ENCODE peak calls at places on chromosomes 6 and 20, in seven cellular contexts. Y is stimulated activated CD8-positive, alpha-beta memory T cell treated with anti-CD3 and anti-CD28 coated beads, Interleukin-7, amount 100 ng/mL, for 4 hours; J is cardiac fibroblast; K is AG20443; O is activated B cell treated with CpG ODN at 0.5 μM for 24 hours; A is Daoy; W is ELR. S is an unnamed sample.
A peak's percentile ranks its signal among the peaks of the same experiment; 100 is the strongest.

GRCh38 chr6:40733290-40733689 is 146.1 kb upstream of the LRFN2 start:
- DNase-seq in K (no peak), J (no peak), A (no peak), W (no peak), Y (no peak), O (no peak), S (no peak)

GRCh38 chr6:148776321-148776966 is 29.6 kb downstream of the UST start:
- DNase-seq in A (peak; percentile 63), Y (no peak), W (peak; percentile 89), K (peak; percentile 82), O (no peak), J (peak; percentile 83), S (peak; percentile 57)

GRCh38 chr6:133955136-133955576 is 2.1 kb downstream of the TBPL1 start:
- DNase-seq in K (no peak), Y (no peak), W (no peak), O (no peak), A (no peak), J (no peak), S (no peak)

GRCh38 chr20:43514062-43514971 is 6.8 kb downstream of the L3MBTL1 start:
- DNase-seq in K (peak; percentile 96), A (peak; percentile 13), Y (peak; percentile 89), W (peak; percentile 98), J (peak; percentile 98), O (peak; percentile 83), S (peak; percentile 92)

GRCh38 chr6:111057074-111057752 is 30.1 kb upstream of the SLC16A10 start:
- DNase-seq in O (no peak), W (peak; percentile 66), J (peak; percentile 60), Y (no peak), K (peak; percentile 59), A (peak; percentile 21), S (peak; percentile 5)

GRCh38 chr20:4544765-4545164 is 176.9 kb upstream of the PRND start:
- DNase-seq in A (no peak), O (no peak), J (peak; percentile 81), W (peak; percentile 91), K (no peak), Y (no peak), S (no peak)

GRCh38 chr6:166608819-166609218 is 18.2 kb downstream of the RPS6KA2 start:
- DNase-seq in J (no peak), Y (no peak), K (no peak), O (no peak), W (no peak), A (no peak), S (peak; percentile 90)

GRCh38 chr20:46307139-46307998 is 929 bp downstream of the CDH22 start:
- DNase-seq in O (peak; percentile 61), Y (peak; percentile 54), J (peak; percentile 45), A (peak; percentile 72), K (peak; percentile 84), W (peak; percentile 72), S (peak; percentile 52)

GRCh38 chr6:27280064-27280539 is 32.0 kb downstream of the POM121L2 start:
- DNase-seq in W (peak; percentile 76), A (peak; percentile 75), Y (no peak), J (peak; percentile 78), K (peak; percentile 43), O (no peak), S (peak; percentile 36)

GRCh38 chr6:44257007-44257752 is at the start of gene SLC35B2:
- DNase-seq in Y (no peak), W (peak; percentile 81), A (peak; percentile 86), O (peak; percentile 74), J (peak; percentile 62), K (peak; percentile 94), S (peak; percentile 98)

GRCh38 chr6:39102024-39102820 is 12.8 kb downstream of the SAYSD1 start:
- DNase-seq in W (peak; percentile 50), O (no peak), K (no peak), Y (no peak), J (peak; percentile 76), A (peak; percentile 71), S (peak; percentile 68)

GRCh38 chr6:84026721-84027164 is 6.8 kb upstream of the MRAP2 start:
- DNase-seq in K (no peak), J (no peak), Y (no peak), A (no peak), O (no peak), W (no peak), S (peak; percentile 29)

GRCh38 chr6:11496152-11497060 is 41.1 kb upstream of the TMEM170B start:
- DNase-seq in W (peak; percentile 86), J (peak; percentile 93), K (peak; percentile 82), A (peak; percentile 86), O (no peak), Y (peak; percentile 63), S (peak; percentile 68)

GRCh38 chr6:53765270-53765669 is 29.5 kb upstream of the LRRC1 start:
- DNase-seq in A (no peak), O (no peak), Y (no peak), J (no peak), K (no peak), W (no peak), S (no peak)

GRCh38 chr6:159376443-159377182 is 207.4 kb downstream of the FNDC1 start:
- DNase-seq in O (no peak), Y (no peak), A (no peak), K (peak; percentile 74), W (no peak), J (no peak), S (peak; percentile 11)

GRCh38 chr6:164532546-164533362 is 776.7 kb downstream of the C6orf118 start:
- DNase-seq in J (no peak), K (no peak), W (no peak), A (no peak), Y (no peak), O (no peak), S (no peak)

GRCh38 chr6:96853083-96853482 is 15.8 kb upstream of the GPR63 start:
- DNase-seq in O (no peak), K (no peak), Y (no peak), J (peak; percentile 12), A (no peak), W (peak; percentile 17), S (no peak)

GRCh38 chr6:125983246-125983945 is 2.9 kb upstream of the TRMT11 start:
- DNase-seq in A (peak; percentile 53), Y (no peak), W (peak; percentile 69), K (peak; percentile 58), J (peak; percentile 74), O (no peak), S (no peak)

GRCh38 chr6:106674541-106675229 is 45.3 kb downstream of the QRSL1 start:
- DNase-seq in O (no peak), K (no peak), Y (no peak), A (no peak), W (no peak), J (no peak), S (no peak)

GRCh38 chr6:22784611-22785010 is 215.2 kb downstream of the HDGFL1 start:
- DNase-seq in O (no peak), A (no peak), W (no peak), K (no peak), Y (no peak), J (peak; percentile 17), S (peak; percentile 50)

GRCh38 chr20:58877374-58878360 is 25.2 kb downstream of the GNAS start:
- DNase-seq in Y (no peak), J (no peak), O (no peak), A (no peak), K (no peak), W (no peak), S (no peak)

GRCh38 chr20:10724774-10725173 is 51.0 kb upstream of the JAG1 start:
- DNase-seq in K (no peak), A (no peak), Y (no peak), O (no peak), W (no peak), J (no peak), S (no peak)

GRCh38 chr6:97292671-97293070 is 9.7 kb upstream of the MMS22L start:
- DNase-seq in Y (no peak), K (no peak), O (no peak), A (no peak), J (no peak), W (peak; percentile 85), S (peak; percentile 10)

GRCh38 chr20:61561111-61561830 is 309.2 kb downstream of the CDH4 start:
- DNase-seq in Y (no peak), O (no peak), A (no peak), W (no peak), J (no peak), K (no peak), S (no peak)

S was measured in MG63.